ENCODE peak calls at places on chromosomes 3 and 15, in eight cellular contexts. T, Z, J, H, G, M, P and U are unnamed samples.

GRCh38 chr15:43153269-43153668 is 19.9 kb downstream of the TMEM62 start:
- DNase-seq in T (no peak), Z (no peak), J (no peak), H (no peak), G (no peak), M (no peak), P (no peak), U (peak; percentile 54)

GRCh38 chr3:111695584-111696213 is 100.6 kb upstream of the ZBED2 start:
- DNase-seq in T (no peak), Z (peak; percentile 97), J (no peak), H (peak; percentile 23), G (no peak), M (no peak), P (no peak), U (peak; percentile 16)

GRCh38 chr3:153734777-153735551 is 386.2 kb upstream of the ARHGEF26 start:
- DNase-seq in T (no peak), Z (peak; percentile 7), J (no peak), H (no peak), G (no peak), M (no peak), P (no peak), U (no peak)

GRCh38 chr3:19155375-19155774 is 7.1 kb downstream of the KCNH8 start:
- DNase-seq in T (no peak), Z (no peak), J (no peak), H (no peak), G (no peak), M (no peak), P (peak; percentile 74), U (no peak)

GRCh38 chr3:111069974-111070751 is 1.5 kb upstream of the NECTIN3 start:
- DNase-seq in T (peak; percentile 30), Z (peak; percentile 60), J (no peak), H (peak; percentile 4), G (no peak), M (peak; percentile 33), P (no peak), U (no peak)

GRCh38 chr15:40146037-40146436 is 14.8 kb upstream of the BUB1B start:
- DNase-seq in T (no peak), Z (peak; percentile 45), J (no peak), H (no peak), G (no peak), M (no peak), P (no peak), U (no peak)

GRCh38 chr15:68700395-68701123 is 120.1 kb downstream of the ANP32A start:
- DNase-seq in T (peak; percentile 89), Z (peak; percentile 49), J (peak; percentile 33), H (no peak), G (no peak), M (peak; percentile 73), P (peak; percentile 78), U (peak; percentile 30)

GRCh38 chr3:11917051-11917450 is 70.4 kb upstream of the TAMM41 start:
- DNase-seq in T (no peak), Z (no peak), J (no peak), H (no peak), G (no peak), M (no peak), P (no peak), U (no peak)

GRCh38 chr3:31249555-31249954 is 283.2 kb upstream of the STT3B start:
- DNase-seq in T (no peak), Z (no peak), J (no peak), H (no peak), G (no peak), M (no peak), P (no peak), U (no peak)

GRCh38 chr3:134666052-134666451 is 15.2 kb upstream of the KY start:
- DNase-seq in T (no peak), Z (no peak), J (no peak), H (no peak), G (no peak), M (no peak), P (no peak), U (no peak)

GRCh38 chr15:90002428-90002844 is 1.3 kb downstream of the ZNF710 start:
- DNase-seq in T (peak; percentile 62), Z (peak; percentile 50), J (peak; percentile 53), H (peak; percentile 41), G (peak; percentile 21), M (peak; percentile 44), P (no peak), U (no peak)

GRCh38 chr3:42192334-42193200 is 73.4 kb downstream of the CCK start:
- DNase-seq in T (no peak), Z (peak; percentile 68), J (no peak), H (peak; percentile 14), G (no peak), M (no peak), P (no peak), U (peak; percentile 88)

GRCh38 chr3:189229421-189229820 is 57.6 kb downstream of the TPRG1 start:
- DNase-seq in T (no peak), Z (no peak), J (no peak), H (no peak), G (no peak), M (no peak), P (no peak), U (no peak)